ENCODE peak calls at places on chromosomes 12 and 14, in five cellular contexts. One of them, this sample, is unnamed.

GRCh38 chr14:81400852-81401251 is 728 bp upstream of the STON2 start:
- DNase-seq in neural progenitor cell: peak; percentile 43
- DNase-seq in RWPE2: peak; percentile 96
- DNase-seq in A673: peak; percentile 72
- DNase-seq in ovary: no peak
- DNase-seq in this sample: peak; percentile 96

GRCh38 chr14:22265319-22266140 is 323.5 kb downstream of the DAD1 start:
- DNase-seq in RWPE2: no peak
- DNase-seq in neural progenitor cell: peak; percentile 40
- DNase-seq in ovary: no peak
- DNase-seq in A673: peak; percentile 36
- DNase-seq in this sample: no peak

GRCh38 chr14:21098134-21098891 is at the start of gene ZNF219:
- DNase-seq in RWPE2: peak; percentile 83
- DNase-seq in A673: peak; percentile 77
- DNase-seq in ovary: peak; percentile 82
- DNase-seq in neural progenitor cell: peak; percentile 92
- DNase-seq in this sample: peak; percentile 61

GRCh38 chr12:67810166-67810565 is 161.6 kb downstream of the DYRK2 start:
- DNase-seq in A673: no peak
- DNase-seq in neural progenitor cell: no peak
- DNase-seq in RWPE2: no peak
- DNase-seq in ovary: no peak
- DNase-seq in this sample: no peak

GRCh38 chr14:23146980-23147379 is 27.9 kb upstream of the CEBPE start:
- DNase-seq in ovary: no peak
- DNase-seq in RWPE2: no peak
- DNase-seq in A673: no peak
- DNase-seq in neural progenitor cell: no peak
- DNase-seq in this sample: no peak

GRCh38 chr14:22748691-22749090 is 17.8 kb upstream of the OXA1L start:
- DNase-seq in RWPE2: no peak
- DNase-seq in neural progenitor cell: no peak
- DNase-seq in A673: no peak
- DNase-seq in ovary: no peak
- DNase-seq in this sample: no peak

GRCh38 chr12:20602671-20603402 is 92.3 kb upstream of the SLCO1C1 start:
- DNase-seq in A673: no peak
- DNase-seq in RWPE2: no peak
- DNase-seq in neural progenitor cell: no peak
- DNase-seq in ovary: no peak
- DNase-seq in this sample: no peak

GRCh38 chr12:2679068-2679815 is 115.5 kb upstream of the FKBP4 start:
- DNase-seq in ovary: no peak
- DNase-seq in neural progenitor cell: no peak
- DNase-seq in A673: no peak
- DNase-seq in RWPE2: no peak
- DNase-seq in this sample: no peak

GRCh38 chr14:91372680-91373495 is 44.7 kb downstream of the CCDC88C start:
- DNase-seq in A673: no peak
- DNase-seq in neural progenitor cell: no peak
- DNase-seq in ovary: no peak
- DNase-seq in RWPE2: no peak
- DNase-seq in this sample: no peak

GRCh38 chr12:123139926-123140674 is 10.8 kb downstream of the PITPNM2 start:
- DNase-seq in ovary: peak; percentile 69
- DNase-seq in neural progenitor cell: peak; percentile 49
- DNase-seq in A673: no peak
- DNase-seq in RWPE2: no peak
- DNase-seq in this sample: no peak

GRCh38 chr14:21264025-21264801 is 5.0 kb downstream of the HNRNPC start:
- DNase-seq in A673: peak; percentile 45
- DNase-seq in RWPE2: no peak
- DNase-seq in neural progenitor cell: no peak
- DNase-seq in ovary: no peak
- DNase-seq in this sample: no peak

GRCh38 chr12:38417101-38417500 is 100.5 kb downstream of the ALG10B start:
- DNase-seq in A673: no peak
- DNase-seq in RWPE2: no peak
- DNase-seq in neural progenitor cell: no peak
- DNase-seq in ovary: no peak
- DNase-seq in this sample: no peak

GRCh38 chr12:14442221-14442881 is 76.9 kb downstream of the ATF7IP start:
- DNase-seq in ovary: no peak
- DNase-seq in neural progenitor cell: no peak
- DNase-seq in RWPE2: no peak
- DNase-seq in A673: no peak
- DNase-seq in this sample: peak; percentile 56

GRCh38 chr12:510071-510825 is 50.5 kb downstream of the B4GALNT3 start:
- DNase-seq in neural progenitor cell: peak; percentile 84
- DNase-seq in ovary: no peak
- DNase-seq in A673: peak; percentile 85
- DNase-seq in RWPE2: no peak
- DNase-seq in this sample: no peak

GRCh38 chr12:105427883-105428282 is 97.4 kb downstream of the C12orf75 start:
- DNase-seq in neural progenitor cell: no peak
- DNase-seq in A673: no peak
- DNase-seq in ovary: no peak
- DNase-seq in RWPE2: no peak
- DNase-seq in this sample: no peak

GRCh38 chr12:6172086-6172485 is 28.1 kb upstream of the CD9 start:
- DNase-seq in ovary: no peak
- DNase-seq in neural progenitor cell: no peak
- DNase-seq in A673: no peak
- DNase-seq in RWPE2: no peak
- DNase-seq in this sample: no peak

GRCh38 chr12:9064201-9064814 is 51.4 kb downstream of the A2M start:
- DNase-seq in neural progenitor cell: peak; percentile 83
- DNase-seq in RWPE2: no peak
- DNase-seq in ovary: peak; percentile 67
- DNase-seq in A673: peak; percentile 67
- DNase-seq in this sample: peak; percentile 58

GRCh38 chr14:100070310-100070709 is 5.1 kb downstream of the EVL start:
- DNase-seq in RWPE2: no peak
- DNase-seq in neural progenitor cell: no peak
- DNase-seq in A673: no peak
- DNase-seq in ovary: no peak
- DNase-seq in this sample: no peak

GRCh38 chr14:56120091-56120632 is 2.0 kb downstream of the PELI2 start:
- DNase-seq in RWPE2: no peak
- DNase-seq in neural progenitor cell: peak; percentile 45
- DNase-seq in ovary: no peak
- DNase-seq in A673: peak; percentile 48
- DNase-seq in this sample: peak; percentile 28

GRCh38 chr12:121124402-121125109 is 8.1 kb upstream of the P2RX7 start:
- DNase-seq in neural progenitor cell: no peak
- DNase-seq in ovary: no peak
- DNase-seq in A673: peak; percentile 51
- DNase-seq in RWPE2: no peak
- DNase-seq in this sample: peak; percentile 93

GRCh38 chr12:38772427-38772826 is 133.0 kb downstream of the CPNE8 start:
- DNase-seq in neural progenitor cell: no peak
- DNase-seq in RWPE2: no peak
- DNase-seq in ovary: no peak
- DNase-seq in A673: no peak
- DNase-seq in this sample: no peak

GRCh38 chr12:94615284-94616216 is 34.8 kb downstream of the TMCC3 start:
- DNase-seq in neural progenitor cell: no peak
- DNase-seq in A673: peak; percentile 20
- DNase-seq in ovary: peak; percentile 37
- DNase-seq in RWPE2: no peak
- DNase-seq in this sample: peak; percentile 55

GRCh38 chr12:90945070-90945649 is 9.8 kb downstream of the CCER1 start:
- DNase-seq in neural progenitor cell: peak; percentile 25
- DNase-seq in A673: peak; percentile 65
- DNase-seq in RWPE2: no peak
- DNase-seq in ovary: no peak
- DNase-seq in this sample: peak; percentile 48

GRCh38 chr14:23469906-23470403 is 452 bp downstream of the NGDN start:
- DNase-seq in neural progenitor cell: no peak
- DNase-seq in ovary: no peak
- DNase-seq in A673: no peak
- DNase-seq in RWPE2: no peak
- DNase-seq in this sample: no peak

GRCh38 chr12:29455087-29455486 is 42.4 kb downstream of the OVCH1 start:
- DNase-seq in ovary: no peak
- DNase-seq in RWPE2: no peak
- DNase-seq in neural progenitor cell: no peak
- DNase-seq in A673: no peak
- DNase-seq in this sample: no peak

GRCh38 chr14:63857467-63858030 is 4.7 kb downstream of the SYNE2 start:
- DNase-seq in ovary: no peak
- DNase-seq in neural progenitor cell: no peak
- DNase-seq in A673: no peak
- DNase-seq in RWPE2: no peak
- DNase-seq in this sample: no peak

GRCh38 chr12:53217049-53217929 is 10.2 kb upstream of the ITGB7 start:
- DNase-seq in neural progenitor cell: peak; percentile 79
- DNase-seq in A673: peak; percentile 59
- DNase-seq in ovary: no peak
- DNase-seq in RWPE2: no peak
- DNase-seq in this sample: peak; percentile 56

GRCh38 chr12:123696209-123696608 is 15.9 kb upstream of the ATP6V0A2 start:
- DNase-seq in ovary: no peak
- DNase-seq in neural progenitor cell: no peak
- DNase-seq in RWPE2: no peak
- DNase-seq in A673: no peak
- DNase-seq in this sample: no peak

GRCh38 chr14:23789696-23790095 is 153.5 kb downstream of the DHRS2 start:
- DNase-seq in ovary: no peak
- DNase-seq in RWPE2: no peak
- DNase-seq in A673: no peak
- DNase-seq in neural progenitor cell: no peak
- DNase-seq in this sample: no peak

GRCh38 chr12:24600996-24601395 is 347.9 kb downstream of the BCAT1 start:
- DNase-seq in A673: peak; percentile 88
- DNase-seq in ovary: no peak
- DNase-seq in RWPE2: no peak
- DNase-seq in neural progenitor cell: no peak
- DNase-seq in this sample: peak; percentile 66

GRCh38 chr12:80353254-80353653 is 90.8 kb upstream of the PTPRQ start:
- DNase-seq in RWPE2: no peak
- DNase-seq in ovary: no peak
- DNase-seq in A673: no peak
- DNase-seq in neural progenitor cell: no peak
- DNase-seq in this sample: no peak

GRCh38 chr12:104285740-104286537 is 17.6 kb upstream of the EID3 start:
- DNase-seq in neural progenitor cell: no peak
- DNase-seq in RWPE2: no peak
- DNase-seq in A673: no peak
- DNase-seq in ovary: no peak
- DNase-seq in this sample: no peak

GRCh38 chr14:104687601-104688504 is 1.6 kb upstream of the INF2 start:
- DNase-seq in neural progenitor cell: peak; percentile 52
- DNase-seq in RWPE2: peak; percentile 98
- DNase-seq in ovary: peak; percentile 79
- DNase-seq in A673: no peak
- DNase-seq in this sample: peak; percentile 27

GRCh38 chr14:60790850-60791249 is 56.3 kb downstream of the MNAT1 start:
- DNase-seq in A673: no peak
- DNase-seq in ovary: no peak
- DNase-seq in RWPE2: no peak
- DNase-seq in neural progenitor cell: no peak
- DNase-seq in this sample: no peak

GRCh38 chr12:65728913-65729793 is 95.1 kb upstream of the HMGA2 start:
- DNase-seq in A673: peak; percentile 46
- DNase-seq in RWPE2: peak; percentile 62
- DNase-seq in neural progenitor cell: peak; percentile 75
- DNase-seq in ovary: no peak
- DNase-seq in this sample: peak; percentile 18

DNA sequence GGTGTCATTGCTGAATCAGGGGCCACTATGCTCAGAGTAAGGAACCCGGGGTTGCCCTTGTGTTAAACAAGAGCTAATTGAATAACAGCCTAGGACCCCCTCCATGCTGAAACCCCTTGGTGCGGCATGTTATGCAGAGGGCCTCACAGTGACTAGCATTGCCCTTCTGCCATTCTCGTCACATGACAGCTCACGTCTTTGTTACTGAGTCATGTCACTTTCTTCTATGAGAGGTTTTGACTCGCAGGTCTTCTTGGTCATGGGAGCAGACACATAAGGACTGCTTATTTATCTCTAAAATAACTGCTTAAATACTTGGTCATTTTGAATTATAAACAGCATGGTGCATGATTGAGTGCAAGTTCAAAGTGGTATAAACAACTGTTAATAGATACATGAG is 24.9 kb downstream of the TCTN1 start:
- DNase-seq in neural progenitor cell: no peak
- DNase-seq in A673: no peak
- DNase-seq in ovary: no peak
- DNase-seq in RWPE2: no peak
- DNase-seq in this sample: no peak
- H3K4me1 ChIP-seq in neural progenitor cell: peaks cover 8% of the 10 kb centered on the region
- H3K4me1 ChIP-seq in A673: peaks cover 54% of the 10 kb centered on the region
- H3K4me1 ChIP-seq in ovary: no peaks in the 10 kb centered on the region
- H3K4me1 ChIP-seq in RWPE2: peaks cover 4% of the 10 kb centered on the region
- H3K4me1 ChIP-seq in this sample: peaks cover 21% of the 10 kb centered on the region

GRCh38 chr12:119412811-119413794 is 78.6 kb downstream of the CCDC60 start:
- DNase-seq in neural progenitor cell: peak; percentile 83
- DNase-seq in RWPE2: no peak
- DNase-seq in ovary: peak; percentile 18
- DNase-seq in A673: peak; percentile 60
- DNase-seq in this sample: peak; percentile 80
- TF ChIP-seq CTCF in neural progenitor cell: peak; percentile 91
- TF ChIP-seq CTCF in RWPE2: peak; percentile 72
- TF ChIP-seq CTCF in ovary: no peak
- TF ChIP-seq CTCF in A673: peak; percentile 91
- TF ChIP-seq CTCF in this sample: peak; percentile 87

GRCh38 chr14:29908652-29909577 is 18.7 kb downstream of the PRKD1 start:
- DNase-seq in ovary: no peak
- DNase-seq in neural progenitor cell: no peak
- DNase-seq in RWPE2: no peak
- DNase-seq in A673: no peak
- DNase-seq in this sample: no peak
- H3K4me3 ChIP-seq in ovary: no peak overlapping the region
- H3K4me3 ChIP-seq in neural progenitor cell: no peak overlapping the region
- H3K4me3 ChIP-seq in RWPE2: no peak overlapping the region
- H3K4me3 ChIP-seq in A673: no peak overlapping the region
- H3K4me3 ChIP-seq in this sample: no peak overlapping the region

GRCh38 chr12:56521590-56522371 is at the start of gene RBMS2:
- DNase-seq in ovary: peak; percentile 84
- DNase-seq in A673: peak; percentile 95
- DNase-seq in neural progenitor cell: peak; percentile 90
- DNase-seq in RWPE2: peak; percentile 89
- DNase-seq in this sample: peak; percentile 91

GRCh38 chr12:56518570-56518969 is 3.0 kb upstream of the RBMS2 start:
- DNase-seq in RWPE2: no peak
- DNase-seq in A673: no peak
- DNase-seq in neural progenitor cell: no peak
- DNase-seq in ovary: no peak
- DNase-seq in this sample: no peak

GRCh38 chr12:56520025-56520810 is 1.4 kb upstream of the RBMS2 start:
- DNase-seq in RWPE2: no peak
- DNase-seq in ovary: no peak
- DNase-seq in A673: peak; percentile 23
- DNase-seq in neural progenitor cell: no peak
- DNase-seq in this sample: no peak

GRCh38 chr12:56521209-56521589 is 421 bp upstream of the RBMS2 start:
- DNase-seq in ovary: no peak
- DNase-seq in A673: no peak
- DNase-seq in neural progenitor cell: no peak
- DNase-seq in RWPE2: no peak
- DNase-seq in this sample: no peak

GRCh38 chr12:56522486-56523193 is 1.0 kb downstream of the RBMS2 start:
- DNase-seq in neural progenitor cell: peak; percentile 30
- DNase-seq in ovary: no peak
- DNase-seq in RWPE2: no peak
- DNase-seq in A673: peak; percentile 37
- DNase-seq in this sample: peak; percentile 32
- H3K4me1 ChIP-seq in neural progenitor cell: peaks cover 4% of the 10 kb centered on the region
- H3K4me1 ChIP-seq in ovary: peaks cover 6% of the 10 kb centered on the region
- H3K4me1 ChIP-seq in RWPE2: peaks cover 62% of the 10 kb centered on the region
- H3K4me1 ChIP-seq in A673: peaks cover 30% of the 10 kb centered on the region
- H3K4me1 ChIP-seq in this sample: peaks cover 14% of the 10 kb centered on the region

This sample was measured in cardiac muscle cell.